ENCODE peak calls at places on chromosome 19, in seven cellular contexts. X, G, M, A, E, D and J are unnamed samples.
A peak's percentile ranks its signal among the peaks of the same experiment; 100 is the strongest.

GRCh38 chr19:47111081-47111589 is 2.4 kb downstream of the ZC3H4 start:
- DNase-seq in M (peak; percentile 59), E (no peak), X (no peak), A (peak; percentile 31), G (no peak), D (no peak), J (no peak)

GRCh38 chr19:15299568-15300409 is 32.5 kb downstream of the BRD4 start:
- DNase-seq in M (no peak), X (no peak), D (no peak), A (no peak), G (peak; percentile 44), E (no peak), J (no peak)

GRCh38 chr19:13160557-13160956 is 10.3 kb downstream of the IER2 start:
- DNase-seq in M (no peak), X (no peak), D (no peak), A (no peak), E (no peak), G (peak; percentile 93), J (no peak)

GRCh38 chr19:44845612-44846454 is at the start of gene NECTIN2:
- DNase-seq in M (peak; percentile 99), X (peak; percentile 100), A (peak; percentile 100), G (peak; percentile 100), E (peak; percentile 100), D (peak; percentile 96), J (peak; percentile 82)

GRCh38 chr19:4402171-4403004 is at the start of gene CHAF1A:
- DNase-seq in M (peak; percentile 100), X (peak; percentile 99), G (peak; percentile 100), D (peak; percentile 100), A (peak; percentile 99), E (peak; percentile 99), J (peak; percentile 99)

GRCh38 chr19:903266-903797 is 9.7 kb downstream of the R3HDM4 start:
- DNase-seq in X (no peak), G (no peak), M (no peak), A (no peak), D (no peak), E (peak; percentile 68), J (no peak)

GRCh38 chr19:34662919-34663318 is 14.0 kb downstream of the SCGB2B2 start:
- DNase-seq in A (peak; percentile 38), E (peak; percentile 23), G (no peak), D (peak; percentile 48), X (no peak), M (no peak), J (no peak)

GRCh38 chr19:34838248-34838647 is 65.2 kb upstream of the ZNF599 start:
- DNase-seq in M (no peak), E (no peak), X (no peak), A (no peak), D (no peak), G (no peak), J (no peak)

GRCh38 chr19:13022859-13023636 is 27.8 kb downstream of the NFIX start:
- DNase-seq in M (peak; percentile 78), D (peak; percentile 81), X (peak; percentile 87), G (peak; percentile 98), E (peak; percentile 59), A (peak; percentile 57), J (no peak)

GRCh38 chr19:44539236-44539819 is 9.9 kb upstream of the CEACAM20 start:
- DNase-seq in A (no peak), E (no peak), X (no peak), M (no peak), D (no peak), G (no peak), J (no peak)

GRCh38 chr19:37936166-37936565 is 29.2 kb downstream of the SIPA1L3 start:
- DNase-seq in D (no peak), A (peak; percentile 58), M (peak; percentile 57), G (no peak), X (no peak), E (no peak), J (no peak)

GRCh38 chr19:13404236-13404635 is 102.0 kb downstream of the CACNA1A start:
- DNase-seq in G (no peak), X (no peak), E (no peak), M (no peak), D (no peak), A (no peak), J (no peak)

GRCh38 chr19:18109731-18110671 is 12.4 kb downstream of the MAST3 start:
- DNase-seq in G (peak; percentile 94), E (peak; percentile 69), X (peak; percentile 66), D (no peak), A (peak; percentile 62), M (peak; percentile 85), J (no peak)

GRCh38 chr19:4352701-4353121 is 9.3 kb downstream of the MPND start:
- DNase-seq in X (no peak), M (peak; percentile 53), D (no peak), A (no peak), G (peak; percentile 95), E (peak; percentile 52), J (no peak)

GRCh38 chr19:19109601-19110000 is 28.7 kb downstream of the TMEM161A start:
- DNase-seq in G (peak; percentile 93), X (no peak), M (no peak), D (no peak), A (no peak), E (no peak), J (no peak)

GRCh38 chr19:57512845-57513244 is 13.1 kb downstream of the ZNF773 start:
- DNase-seq in G (no peak), D (no peak), A (no peak), X (no peak), E (no peak), M (no peak), J (no peak)

GRCh38 chr19:16581145-16581970 is 9.1 kb upstream of the SLC35E1 start:
- DNase-seq in A (peak; percentile 46), X (peak; percentile 46), E (peak; percentile 45), D (no peak), M (no peak), G (peak; percentile 74), J (no peak)

GRCh38 chr19:38785187-38785699 is 3.8 kb upstream of the LGALS7B start:
- DNase-seq in G (no peak), D (no peak), E (no peak), M (peak; percentile 6), A (no peak), X (no peak), J (no peak)

GRCh38 chr19:54523403-54523802 is 20.8 kb downstream of the LAIR2 start:
- DNase-seq in D (no peak), X (no peak), M (no peak), G (no peak), A (no peak), E (no peak), J (no peak)

GRCh38 chr19:14410054-14410774 is 8.9 kb downstream of the DDX39A start:
- DNase-seq in A (no peak), D (no peak), X (no peak), E (no peak), G (peak; percentile 79), M (peak; percentile 55), J (no peak)

DNA sequence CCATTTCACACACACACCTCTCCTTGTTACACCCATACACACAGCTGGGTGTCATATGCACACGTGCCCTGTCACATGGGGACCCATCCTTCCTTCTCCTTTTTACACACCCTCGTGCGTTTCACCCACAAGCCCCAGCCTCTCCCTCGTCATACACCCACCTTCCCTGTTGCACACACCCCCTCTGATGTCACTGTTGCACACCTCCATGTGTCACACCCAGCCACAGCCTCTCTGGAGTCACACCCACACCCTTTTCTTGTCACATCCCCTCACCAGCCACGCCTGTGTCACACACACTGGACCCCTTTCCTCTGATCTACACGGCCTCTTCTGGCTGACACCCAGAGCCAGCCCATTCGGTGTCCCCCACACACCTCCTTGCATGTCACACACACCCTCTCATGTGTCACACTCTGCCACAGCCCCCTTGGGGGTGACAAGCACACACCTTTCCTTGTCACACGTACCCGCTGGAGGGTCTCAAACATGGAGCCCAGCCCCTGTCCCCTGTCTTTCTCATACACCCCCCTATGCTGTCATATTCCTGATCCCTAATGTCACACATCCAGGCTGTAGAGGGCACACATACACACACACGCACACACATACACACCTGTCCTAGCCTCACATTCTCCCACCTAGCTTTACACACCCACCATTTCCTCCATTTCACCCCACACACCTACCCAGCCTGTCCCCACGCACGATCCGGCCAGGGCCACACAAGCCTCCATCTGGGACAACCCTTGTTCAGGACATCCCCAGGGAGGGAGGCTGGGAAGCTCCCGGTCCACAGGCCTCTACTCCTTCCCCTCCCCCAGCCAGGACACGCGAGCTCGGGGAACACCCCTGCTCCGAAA is 1.4 kb downstream of the NOVA2 start:
- DNase-seq in X (peak; percentile 21), A (no peak), G (peak; percentile 83), M (no peak), D (no peak), E (no peak), J (no peak)
- H3K4me3 ChIP-seq in X (peak overlapping the region; percentile 67), A (no peak overlapping the region), G (no peak overlapping the region), M (peak overlapping the region; percentile 52), D (no peak overlapping the region), E (no peak overlapping the region), J (no peak overlapping the region)

DNA sequence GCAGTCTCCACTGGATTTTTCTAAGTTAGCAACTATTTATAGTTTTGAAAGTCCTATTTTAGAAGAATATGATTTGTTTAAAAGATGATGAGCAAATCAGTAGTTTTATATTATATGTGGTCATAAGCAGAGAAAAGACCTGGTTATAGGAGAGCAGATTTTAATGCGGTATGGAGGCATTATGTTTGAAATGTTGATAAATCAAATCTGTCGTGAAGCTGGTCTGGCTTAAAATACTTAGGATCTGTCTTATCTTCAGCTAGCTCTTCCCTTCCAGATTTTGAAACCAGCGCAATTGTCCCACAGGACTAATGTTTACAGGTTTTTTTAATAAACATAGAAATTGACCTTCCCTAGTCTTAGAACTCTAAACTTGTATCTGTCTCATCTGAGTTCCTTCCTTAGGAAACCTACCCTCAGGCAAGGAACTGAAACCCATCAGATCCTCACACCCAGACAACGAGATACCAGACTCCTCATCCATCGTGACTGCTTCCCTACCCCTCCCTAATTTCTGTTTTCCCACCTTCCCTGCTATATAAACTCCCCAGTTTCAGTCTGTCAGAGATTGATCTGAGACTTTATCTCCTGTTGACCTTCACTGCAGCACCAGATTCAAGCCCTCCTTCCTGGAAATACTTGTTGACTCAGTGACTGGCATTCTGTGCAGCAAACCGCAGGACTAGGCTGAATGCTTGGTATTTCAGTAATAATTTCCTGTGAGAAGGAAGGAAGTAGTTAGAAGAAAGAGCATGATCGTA is 37.8 kb upstream of the CXCL17 start:
- DNase-seq in X (no peak), G (peak; percentile 71), E (peak; percentile 17), A (peak; percentile 16), M (no peak), D (no peak), J (no peak)
- TF ChIP-seq CTCF in X (no peak), G (no peak), E (no peak), A (no peak), M (no peak), D (no peak), J (no peak)

GRCh38 chr19:51693246-51693645 is at the start of gene SPACA6:
- DNase-seq in G (no peak), A (no peak), D (no peak), M (no peak), X (no peak), E (no peak), J (no peak)
- H3K4me3 ChIP-seq in G (peak within 1 kb of the TSS; percentile 84), A (no peak within 1 kb of the TSS), D (peak within 1 kb of the TSS; percentile 82), M (peak within 1 kb of the TSS; percentile 87), X (peak within 1 kb of the TSS; percentile 96), E (peak within 1 kb of the TSS; percentile 11), J (peak within 1 kb of the TSS; percentile 93)

GRCh38 chr19:11113140-11113708 is 24.0 kb downstream of the LDLR start:
- DNase-seq in A (no peak), G (peak; percentile 31), X (no peak), M (no peak), D (no peak), E (no peak), J (no peak)
- TF ChIP-seq CTCF in A (no peak), G (no peak), X (no peak), M (no peak), D (no peak), E (no peak), J (no peak)

GRCh38 chr19:49324801-49325491 is at the start of gene SLC6A16:
- DNase-seq in A (no peak), E (no peak), G (peak; percentile 37), D (no peak), X (no peak), M (no peak), J (no peak)
- H3K4me3 ChIP-seq in A (no peak within 1 kb of the TSS), E (no peak within 1 kb of the TSS), G (no peak within 1 kb of the TSS), D (no peak within 1 kb of the TSS), X (no peak within 1 kb of the TSS), M (no peak within 1 kb of the TSS), J (no peak within 1 kb of the TSS)